ENCODE peak calls at places on chromosomes 12 and 14, in five cellular contexts. V is MM.1S, T is body of pancreas, Y is right cardiac atrium, C is lower lobe of right lung. G is an unnamed sample. For H3K4me1, the result is how much of the 10 kb centered on the place peaks cover.

GRCh38 chr12:93198086-93198485 is 179.6 kb upstream of the NUDT4 start:
- DNase-seq in V (no peak), T (no peak), Y (no peak), C (no peak), G (no peak)

GRCh38 chr12:64890873-64891468 is 66.5 kb downstream of the TBC1D30 start:
- DNase-seq in V (peak), T (no peak), Y (no peak), C (no peak), G (no peak)

GRCh38 chr12:92927055-92927435 is 2.0 kb downstream of the EEA1 start:
- DNase-seq in V (peak), T (no peak), Y (no peak), C (no peak), G (no peak)

GRCh38 chr14:38079268-38079667 is 128.4 kb upstream of the SSTR1 start:
- DNase-seq in V (no peak), T (no peak), Y (no peak), C (no peak), G (no peak)

GRCh38 chr14:68794130-68794855 is 1.4 kb upstream of the ZFP36L1 start:
- DNase-seq in V (peak), T (peak), Y (peak), C (peak), G (peak)

GRCh38 chr12:13203028-13203922 is 6.7 kb downstream of the EMP1 start:
- DNase-seq in V (peak), T (no peak), Y (peak), C (peak), G (peak)

GRCh38 chr14:89563503-89563902 is 146.5 kb upstream of the FOXN3 start:
- DNase-seq in V (no peak), T (no peak), Y (no peak), C (no peak), G (no peak)

GRCh38 chr14:99579903-99580570 is 24.0 kb downstream of the CCDC85C start:
- DNase-seq in V (no peak), T (peak), Y (no peak), C (peak), G (no peak)

GRCh38 chr12:20212658-20213387 is 155.5 kb upstream of the PDE3A start:
- DNase-seq in V (no peak), T (peak), Y (peak), C (peak), G (peak)

GRCh38 chr12:47190271-47190750 is 110.6 kb upstream of the AMIGO2 start:
- DNase-seq in V (no peak), T (no peak), Y (no peak), C (no peak), G (no peak)

DNA sequence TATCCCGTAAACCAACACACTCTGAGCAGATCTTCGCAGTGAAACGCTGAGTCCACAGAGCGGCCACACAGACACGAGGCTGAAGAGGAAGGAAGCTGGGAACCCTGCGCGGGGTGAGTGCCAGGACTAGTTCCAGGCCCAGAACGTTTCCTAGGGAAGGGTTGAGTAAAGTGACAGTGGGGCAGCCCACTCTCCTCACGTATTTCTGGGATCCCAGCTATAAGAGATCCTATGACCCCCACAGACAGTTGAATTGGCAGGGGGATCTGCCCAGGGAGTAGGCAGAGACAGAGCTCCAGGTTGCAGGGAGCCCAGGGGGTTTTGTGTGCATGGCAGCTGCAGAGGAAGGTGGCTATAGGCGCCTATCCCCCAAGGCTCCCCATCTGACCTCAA is 51.1 kb downstream of the GTF2A1 start:
- DNase-seq in V (no peak), T (peak), Y (peak), C (peak), G (peak)
- H3K27ac ChIP-seq in V (peak), T (peak), Y (peak), C (peak), G (peak)

DNA sequence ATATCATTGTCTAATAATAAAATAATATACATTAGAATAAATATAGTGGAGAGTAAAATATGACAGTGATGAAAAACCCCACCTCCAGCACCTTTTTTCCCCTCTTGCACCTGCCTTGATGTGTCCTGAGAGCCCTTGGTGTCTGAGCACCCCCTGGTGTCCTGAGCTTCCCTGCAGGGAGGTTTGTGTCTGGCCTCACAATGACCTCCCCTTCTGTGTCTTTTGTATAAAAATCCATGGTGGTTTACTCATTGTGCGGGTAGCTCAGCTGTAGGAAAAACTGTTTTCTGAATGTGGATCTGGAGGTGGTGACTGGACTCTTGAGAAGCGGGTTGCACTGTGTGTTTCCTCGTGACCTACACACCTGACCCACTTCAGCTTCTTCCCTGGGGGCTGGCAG is 636.9 kb downstream of the TMEM121 start:
- DNase-seq in V (no peak), T (no peak), Y (no peak), C (no peak), G (no peak)
- H3K4me3 ChIP-seq in V (no peak), T (no peak), Y (no peak), C (no peak), G (no peak)

DNA sequence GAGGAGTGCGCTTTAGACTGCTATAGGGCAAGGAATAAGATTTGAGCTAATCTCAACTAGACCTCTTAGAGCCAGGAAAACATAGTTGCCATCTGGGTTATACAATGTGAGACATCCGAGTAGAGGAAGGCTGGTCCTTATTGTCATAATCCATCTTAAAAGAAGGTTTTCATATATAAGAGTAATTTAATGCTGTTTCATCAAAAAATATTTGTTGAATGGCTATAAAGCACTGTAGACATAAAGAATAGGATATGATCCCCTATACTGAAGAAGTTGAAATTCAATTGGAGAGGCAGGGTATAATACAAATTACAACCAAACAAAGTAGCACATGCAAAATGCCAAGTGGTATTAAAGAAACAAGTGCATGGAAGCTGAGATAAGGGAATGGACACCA is 294.5 kb downstream of the SSPN start:
- DNase-seq in V (no peak), T (no peak), Y (no peak), C (no peak), G (no peak)
- H3K4me1 ChIP-seq in V (under half), T (under half), Y (under half), C (under half), G (under half)

DNA sequence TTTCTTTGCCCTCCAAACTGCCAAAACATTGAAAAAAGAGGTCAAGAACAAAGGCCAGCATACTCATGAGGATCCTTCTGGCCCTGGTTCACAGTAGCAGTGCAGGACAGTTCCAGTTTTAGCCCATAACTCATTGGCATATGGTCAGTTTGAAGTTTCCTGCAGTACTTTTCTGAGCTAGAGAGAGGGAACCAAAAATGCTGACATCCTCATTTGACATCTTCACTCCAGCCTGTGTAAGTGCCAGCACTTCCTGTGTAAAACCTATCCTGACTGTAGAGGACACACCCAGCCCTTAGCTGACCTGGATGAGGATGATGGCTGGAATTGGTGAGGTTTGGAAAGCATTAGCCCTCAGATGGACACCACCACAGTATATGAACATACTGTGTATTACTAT is 84.1 kb downstream of the FGD4 start:
- DNase-seq in V (peak), T (no peak), Y (no peak), C (no peak), G (no peak)
- H3K27ac ChIP-seq in V (peak), T (no peak), Y (peak), C (peak), G (no peak)